ENCODE peak calls at places on chromosomes 2 and 18, in seven cellular contexts. One of them, this sample, is unnamed.

GRCh38 chr2:215876139-215876936 is 137.0 kb downstream of the MREG start:
- DNase-seq in lower leg skin: no peak
- DNase-seq in CD4-positive, CD25-positive, alpha-beta regulatory T cell: no peak
- DNase-seq in endodermal cell: no peak
- DNase-seq in AG09309: no peak
- DNase-seq in fibroblast of lung: no peak
- DNase-seq in iPS DF 6.9: no peak
- DNase-seq in this sample: no peak

GRCh38 chr2:69567157-69567908 is 76.2 kb downstream of the AAK1 start:
- DNase-seq in lower leg skin: no peak
- DNase-seq in CD4-positive, CD25-positive, alpha-beta regulatory T cell: no peak
- DNase-seq in endodermal cell: no peak
- DNase-seq in AG09309: no peak
- DNase-seq in fibroblast of lung: peak; percentile 23
- DNase-seq in iPS DF 6.9: no peak
- DNase-seq in this sample: no peak

GRCh38 chr2:127605691-127606277 is 40.2 kb upstream of the GPR17 start:
- DNase-seq in lower leg skin: no peak
- DNase-seq in CD4-positive, CD25-positive, alpha-beta regulatory T cell: no peak
- DNase-seq in endodermal cell: peak; percentile 31
- DNase-seq in AG09309: no peak
- DNase-seq in fibroblast of lung: no peak
- DNase-seq in iPS DF 6.9: no peak
- DNase-seq in this sample: no peak

GRCh38 chr18:47113796-47114540 is 36.3 kb downstream of the HDHD2 start:
- DNase-seq in lower leg skin: no peak
- DNase-seq in CD4-positive, CD25-positive, alpha-beta regulatory T cell: no peak
- DNase-seq in endodermal cell: peak; percentile 52
- DNase-seq in AG09309: peak; percentile 35
- DNase-seq in fibroblast of lung: no peak
- DNase-seq in iPS DF 6.9: no peak
- DNase-seq in this sample: no peak

GRCh38 chr2:7190587-7191320 is 273.5 kb downstream of the RNF144A start:
- DNase-seq in lower leg skin: no peak
- DNase-seq in CD4-positive, CD25-positive, alpha-beta regulatory T cell: no peak
- DNase-seq in endodermal cell: peak; percentile 86
- DNase-seq in AG09309: no peak
- DNase-seq in fibroblast of lung: no peak
- DNase-seq in iPS DF 6.9: no peak
- DNase-seq in this sample: no peak

GRCh38 chr2:225841314-225841713 is 441.8 kb downstream of the NYAP2 start:
- DNase-seq in lower leg skin: peak; percentile 34
- DNase-seq in CD4-positive, CD25-positive, alpha-beta regulatory T cell: no peak
- DNase-seq in endodermal cell: no peak
- DNase-seq in AG09309: no peak
- DNase-seq in fibroblast of lung: peak; percentile 68
- DNase-seq in iPS DF 6.9: no peak
- DNase-seq in this sample: no peak

GRCh38 chr2:229980440-229981184 is 58.3 kb downstream of the FBXO36 start:
- DNase-seq in lower leg skin: peak; percentile 21
- DNase-seq in CD4-positive, CD25-positive, alpha-beta regulatory T cell: no peak
- DNase-seq in endodermal cell: peak; percentile 81
- DNase-seq in AG09309: peak; percentile 27
- DNase-seq in fibroblast of lung: peak; percentile 39
- DNase-seq in iPS DF 6.9: no peak
- DNase-seq in this sample: peak; percentile 11

GRCh38 chr2:134122610-134123009 is 131.3 kb upstream of the MGAT5 start:
- DNase-seq in lower leg skin: no peak
- DNase-seq in CD4-positive, CD25-positive, alpha-beta regulatory T cell: no peak
- DNase-seq in endodermal cell: peak; percentile 70
- DNase-seq in AG09309: no peak
- DNase-seq in fibroblast of lung: no peak
- DNase-seq in iPS DF 6.9: no peak
- DNase-seq in this sample: peak; percentile 42

GRCh38 chr18:79588636-79589481 is 90.7 kb upstream of the CTDP1 start:
- DNase-seq in lower leg skin: peak; percentile 80
- DNase-seq in CD4-positive, CD25-positive, alpha-beta regulatory T cell: no peak
- DNase-seq in endodermal cell: peak; percentile 72
- DNase-seq in AG09309: peak; percentile 68
- DNase-seq in fibroblast of lung: peak; percentile 97
- DNase-seq in iPS DF 6.9: no peak
- DNase-seq in this sample: no peak

GRCh38 chr18:74331404-74331803 is 15.8 kb downstream of the C18orf63 start:
- DNase-seq in lower leg skin: no peak
- DNase-seq in CD4-positive, CD25-positive, alpha-beta regulatory T cell: no peak
- DNase-seq in endodermal cell: no peak
- DNase-seq in AG09309: no peak
- DNase-seq in fibroblast of lung: peak; percentile 64
- DNase-seq in iPS DF 6.9: no peak
- DNase-seq in this sample: no peak

GRCh38 chr2:143431316-143431715 is 302.1 kb downstream of the ARHGAP15 start:
- DNase-seq in lower leg skin: no peak
- DNase-seq in CD4-positive, CD25-positive, alpha-beta regulatory T cell: no peak
- DNase-seq in endodermal cell: no peak
- DNase-seq in AG09309: no peak
- DNase-seq in fibroblast of lung: no peak
- DNase-seq in iPS DF 6.9: no peak
- DNase-seq in this sample: no peak

GRCh38 chr2:222959358-222959757 is 92.6 kb upstream of the KCNE4 start:
- DNase-seq in lower leg skin: no peak
- DNase-seq in CD4-positive, CD25-positive, alpha-beta regulatory T cell: no peak
- DNase-seq in endodermal cell: peak; percentile 84
- DNase-seq in AG09309: peak; percentile 68
- DNase-seq in fibroblast of lung: peak; percentile 52
- DNase-seq in iPS DF 6.9: peak; percentile 39
- DNase-seq in this sample: no peak

GRCh38 chr2:27053321-27053720 is 1.9 kb downstream of the AGBL5 start:
- DNase-seq in lower leg skin: no peak
- DNase-seq in CD4-positive, CD25-positive, alpha-beta regulatory T cell: no peak
- DNase-seq in endodermal cell: no peak
- DNase-seq in AG09309: no peak
- DNase-seq in fibroblast of lung: no peak
- DNase-seq in iPS DF 6.9: no peak
- DNase-seq in this sample: no peak

GRCh38 chr2:131032393-131032836 is 60.8 kb downstream of the FAM168B start:
- DNase-seq in lower leg skin: no peak
- DNase-seq in CD4-positive, CD25-positive, alpha-beta regulatory T cell: no peak
- DNase-seq in endodermal cell: peak; percentile 40
- DNase-seq in AG09309: no peak
- DNase-seq in fibroblast of lung: no peak
- DNase-seq in iPS DF 6.9: no peak
- DNase-seq in this sample: no peak

GRCh38 chr2:74390601-74391000 is 10.5 kb upstream of the DCTN1 start:
- DNase-seq in lower leg skin: no peak
- DNase-seq in CD4-positive, CD25-positive, alpha-beta regulatory T cell: no peak
- DNase-seq in endodermal cell: no peak
- DNase-seq in AG09309: no peak
- DNase-seq in fibroblast of lung: no peak
- DNase-seq in iPS DF 6.9: no peak
- DNase-seq in this sample: no peak

GRCh38 chr2:74393525-74393924 is 13.4 kb upstream of the DCTN1 start:
- DNase-seq in lower leg skin: no peak
- DNase-seq in CD4-positive, CD25-positive, alpha-beta regulatory T cell: no peak
- DNase-seq in endodermal cell: no peak
- DNase-seq in AG09309: no peak
- DNase-seq in fibroblast of lung: no peak
- DNase-seq in iPS DF 6.9: no peak
- DNase-seq in this sample: no peak

GRCh38 chr2:74392449-74392743 is 12.3 kb upstream of the DCTN1 start:
- DNase-seq in lower leg skin: no peak
- DNase-seq in CD4-positive, CD25-positive, alpha-beta regulatory T cell: no peak
- DNase-seq in endodermal cell: no peak
- DNase-seq in AG09309: no peak
- DNase-seq in fibroblast of lung: no peak
- DNase-seq in iPS DF 6.9: no peak
- DNase-seq in this sample: no peak

GRCh38 chr2:74391209-74391579 is 11.1 kb upstream of the DCTN1 start:
- DNase-seq in lower leg skin: no peak
- DNase-seq in CD4-positive, CD25-positive, alpha-beta regulatory T cell: no peak
- DNase-seq in endodermal cell: no peak
- DNase-seq in AG09309: no peak
- DNase-seq in fibroblast of lung: peak; percentile 24
- DNase-seq in iPS DF 6.9: no peak
- DNase-seq in this sample: no peak

GRCh38 chr2:74391580-74392448 is 11.7 kb upstream of the DCTN1 start:
- DNase-seq in lower leg skin: peak; percentile 88
- DNase-seq in CD4-positive, CD25-positive, alpha-beta regulatory T cell: peak; percentile 90
- DNase-seq in endodermal cell: peak; percentile 98
- DNase-seq in AG09309: peak; percentile 44
- DNase-seq in fibroblast of lung: peak; percentile 92
- DNase-seq in iPS DF 6.9: peak; percentile 72
- DNase-seq in this sample: peak; percentile 93
- H3K4me3 ChIP-seq in lower leg skin: peak overlapping the region; percentile 86
- H3K4me3 ChIP-seq in CD4-positive, CD25-positive, alpha-beta regulatory T cell: peak overlapping the region; percentile 89
- H3K4me3 ChIP-seq in endodermal cell: peak overlapping the region; percentile 93
- H3K4me3 ChIP-seq in AG09309: peak overlapping the region; percentile 85
- H3K4me3 ChIP-seq in fibroblast of lung: peak overlapping the region; percentile 76
- H3K4me3 ChIP-seq in iPS DF 6.9: peak overlapping the region; percentile 88
- H3K4me3 ChIP-seq in this sample: peak overlapping the region; percentile 96

GRCh38 chr2:241173557-241173956 is 14.9 kb upstream of the ANO7 start:
- DNase-seq in lower leg skin: no peak
- DNase-seq in CD4-positive, CD25-positive, alpha-beta regulatory T cell: no peak
- DNase-seq in endodermal cell: no peak
- DNase-seq in AG09309: no peak
- DNase-seq in fibroblast of lung: no peak
- DNase-seq in iPS DF 6.9: no peak
- DNase-seq in this sample: no peak
- H3K4me3 ChIP-seq in lower leg skin: no peak overlapping the region
- H3K4me3 ChIP-seq in CD4-positive, CD25-positive, alpha-beta regulatory T cell: no peak overlapping the region
- H3K4me3 ChIP-seq in endodermal cell: no peak overlapping the region
- H3K4me3 ChIP-seq in AG09309: no peak overlapping the region
- H3K4me3 ChIP-seq in fibroblast of lung: no peak overlapping the region
- H3K4me3 ChIP-seq in iPS DF 6.9: no peak overlapping the region
- H3K4me3 ChIP-seq in this sample: no peak overlapping the region

DNA sequence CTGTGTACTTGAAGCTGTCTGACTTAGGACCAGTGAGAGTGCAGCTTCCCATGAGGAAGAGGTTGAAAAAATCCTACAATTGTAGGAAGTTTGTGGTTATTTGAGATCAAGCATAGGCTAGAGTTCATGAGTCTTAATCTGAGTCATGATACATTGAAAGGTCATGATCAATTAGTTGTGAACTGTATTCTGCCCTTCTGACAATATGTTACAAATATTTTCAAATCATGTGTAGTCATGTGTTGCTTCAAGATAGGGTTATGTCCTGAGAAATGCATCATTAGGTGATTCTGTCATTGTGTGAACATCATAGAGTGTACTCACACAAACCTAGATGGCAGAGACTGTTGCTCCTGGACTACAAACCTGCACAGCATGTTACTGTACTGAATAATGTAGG is 68.4 kb upstream of the MFF start:
- DNase-seq in lower leg skin: no peak
- DNase-seq in CD4-positive, CD25-positive, alpha-beta regulatory T cell: no peak
- DNase-seq in endodermal cell: no peak
- DNase-seq in AG09309: no peak
- DNase-seq in fibroblast of lung: no peak
- DNase-seq in iPS DF 6.9: no peak
- DNase-seq in this sample: no peak
- H3K4me3 ChIP-seq in lower leg skin: no peak overlapping the region
- H3K4me3 ChIP-seq in CD4-positive, CD25-positive, alpha-beta regulatory T cell: no peak overlapping the region
- H3K4me3 ChIP-seq in endodermal cell: no peak overlapping the region
- H3K4me3 ChIP-seq in AG09309: no peak overlapping the region
- H3K4me3 ChIP-seq in fibroblast of lung: no peak overlapping the region
- H3K4me3 ChIP-seq in iPS DF 6.9: no peak overlapping the region
- H3K4me3 ChIP-seq in this sample: no peak overlapping the region

DNA sequence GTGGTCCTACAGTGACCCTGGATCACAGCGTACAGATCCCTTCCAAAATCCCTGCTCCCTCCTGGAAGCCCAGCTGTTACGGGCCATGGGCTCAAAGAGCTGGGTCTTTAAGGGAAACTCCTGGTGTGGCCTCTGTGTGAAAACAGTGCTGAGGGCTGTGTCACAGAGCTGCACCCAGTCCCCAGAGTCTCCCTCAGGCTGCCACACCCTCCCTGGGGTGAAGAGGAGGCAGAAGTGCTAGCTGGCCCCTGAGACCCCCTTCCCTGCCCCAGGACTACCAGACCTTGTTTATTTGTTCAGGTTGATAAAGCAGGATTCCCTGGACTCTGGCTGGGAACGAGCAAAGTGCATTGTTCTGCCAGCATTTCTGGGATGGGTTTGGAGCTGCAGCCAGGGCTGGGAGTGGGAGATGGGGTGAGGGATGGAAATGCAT is 7.7 kb downstream of the ATOH8 start:
- DNase-seq in lower leg skin: no peak
- DNase-seq in CD4-positive, CD25-positive, alpha-beta regulatory T cell: no peak
- DNase-seq in endodermal cell: peak; percentile 54
- DNase-seq in AG09309: no peak
- DNase-seq in fibroblast of lung: no peak
- DNase-seq in iPS DF 6.9: no peak
- DNase-seq in this sample: no peak
- H3K4me3 ChIP-seq in lower leg skin: no peak overlapping the region
- H3K4me3 ChIP-seq in CD4-positive, CD25-positive, alpha-beta regulatory T cell: no peak overlapping the region
- H3K4me3 ChIP-seq in endodermal cell: peak overlapping the region; percentile 19
- H3K4me3 ChIP-seq in AG09309: no peak overlapping the region
- H3K4me3 ChIP-seq in fibroblast of lung: no peak overlapping the region
- H3K4me3 ChIP-seq in iPS DF 6.9: no peak overlapping the region
- H3K4me3 ChIP-seq in this sample: no peak overlapping the region

DNA sequence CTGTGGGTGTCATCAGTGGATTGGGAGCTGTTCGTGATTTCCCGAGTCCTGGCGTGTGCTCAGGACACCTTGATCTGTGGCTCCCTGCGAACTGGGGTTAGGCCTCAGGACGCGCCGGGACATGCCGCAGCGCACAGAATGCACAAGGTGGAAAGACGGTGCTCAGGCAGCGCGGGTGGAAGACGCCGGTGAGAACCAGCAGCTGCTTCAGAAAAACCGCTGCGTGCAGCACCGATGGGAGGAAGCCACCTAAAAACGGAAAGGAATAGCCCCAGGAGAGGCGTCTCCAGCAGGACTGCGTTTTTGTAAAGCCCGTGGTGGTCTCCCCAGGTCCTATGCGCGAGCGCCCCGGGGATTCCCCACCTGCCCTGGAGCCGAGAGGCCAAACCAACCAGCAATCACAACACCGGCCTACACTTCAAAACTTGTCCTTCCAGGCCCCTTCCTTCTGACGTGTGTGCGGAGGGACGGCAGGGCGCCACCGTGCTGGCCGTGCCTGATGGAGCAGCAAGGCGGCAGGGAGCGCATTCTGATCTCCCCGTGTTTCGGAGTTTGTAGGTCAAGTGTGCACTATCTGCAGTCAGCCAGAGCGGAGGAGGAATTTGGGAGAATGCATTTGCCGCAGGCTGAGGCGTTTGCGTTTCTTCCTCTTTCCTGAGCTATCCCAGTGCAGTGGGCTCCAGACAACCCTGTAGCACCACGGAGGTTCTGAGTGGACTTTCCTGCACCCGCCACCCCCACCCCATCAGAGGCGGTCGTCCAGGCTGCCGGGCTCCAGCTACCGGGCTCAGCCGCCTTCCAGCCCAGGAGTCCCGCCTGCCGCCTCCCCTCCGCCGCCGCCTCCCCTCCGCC is 32.2 kb downstream of the RTP5 start:
- DNase-seq in lower leg skin: no peak
- DNase-seq in CD4-positive, CD25-positive, alpha-beta regulatory T cell: no peak
- DNase-seq in endodermal cell: peak; percentile 86
- DNase-seq in AG09309: no peak
- DNase-seq in fibroblast of lung: peak; percentile 9
- DNase-seq in iPS DF 6.9: no peak
- DNase-seq in this sample: no peak
- H3K4me3 ChIP-seq in lower leg skin: no peak overlapping the region
- H3K4me3 ChIP-seq in CD4-positive, CD25-positive, alpha-beta regulatory T cell: no peak overlapping the region
- H3K4me3 ChIP-seq in endodermal cell: peak overlapping the region; percentile 56
- H3K4me3 ChIP-seq in AG09309: no peak overlapping the region
- H3K4me3 ChIP-seq in fibroblast of lung: no peak overlapping the region
- H3K4me3 ChIP-seq in iPS DF 6.9: no peak overlapping the region
- H3K4me3 ChIP-seq in this sample: no peak overlapping the region

This sample was measured in Jurkat, Clone E6-1.